ENCODE peak calls at places on chromosomes 4 and X, in six cellular contexts. F, R, J, C, Y and V are unnamed samples.

GRCh38 chr4:169249214-169249973 is 21.4 kb downstream of the SH3RF1 start:
- DNase-seq in F (peak), R (no peak), J (no peak), C (no peak), Y (no peak), V (peak)

GRCh38 chr4:8468746-8469535 is 28.4 kb downstream of the TRMT44 start:
- DNase-seq in F (peak), R (peak), J (peak), C (peak), Y (peak), V (peak)

GRCh38 chr4:99986792-99987191 is 36.7 kb upstream of the H2AZ1 start:
- DNase-seq in F (no peak), R (no peak), J (no peak), C (peak), Y (no peak), V (no peak)

GRCh38 chrX:154123241-154124219 is 20.5 kb upstream of the OPN1LW start:
- DNase-seq in F (peak), R (peak), J (no peak), C (no peak), Y (peak), V (peak)

GRCh38 chr4:15396157-15396800 is 31.6 kb upstream of the C1QTNF7 start:
- DNase-seq in F (peak), R (peak), J (peak), C (no peak), Y (peak), V (peak)

GRCh38 chr4:2058264-2059033 is 678 bp upstream of the NAT8L start:
- DNase-seq in F (no peak), R (peak), J (no peak), C (no peak), Y (peak), V (no peak)

GRCh38 chr4:88059781-88060180 is 52.3 kb downstream of the PKD2 start:
- DNase-seq in F (no peak), R (no peak), J (no peak), C (no peak), Y (no peak), V (no peak)

GRCh38 chr4:141569141-141569540 is 67.2 kb upstream of the IL15 start:
- DNase-seq in F (no peak), R (no peak), J (no peak), C (no peak), Y (no peak), V (peak)

GRCh38 chr4:110636677-110637407 is 14.0 kb upstream of the PITX2 start:
- DNase-seq in F (no peak), R (no peak), J (no peak), C (no peak), Y (no peak), V (peak)

GRCh38 chr4:54543088-54543795 is 114.5 kb upstream of the KIT start:
- DNase-seq in F (no peak), R (no peak), J (no peak), C (no peak), Y (no peak), V (no peak)

GRCh38 chr4:4861592-4862551 is 2.4 kb downstream of the MSX1 start:
- DNase-seq in F (no peak), R (no peak), J (no peak), C (no peak), Y (no peak), V (no peak)

GRCh38 chr4:142697303-142697702 is 148.8 kb downstream of the INPP4B start:
- DNase-seq in F (no peak), R (no peak), J (no peak), C (no peak), Y (no peak), V (no peak)

GRCh38 chr4:77074961-77075855 is 581 bp downstream of the CCNI start:
- DNase-seq in F (peak), R (peak), J (peak), C (no peak), Y (peak), V (no peak)

GRCh38 chrX:72245461-72246089 is 6.7 kb upstream of the ERCC6L start:
- DNase-seq in F (peak), R (peak), J (no peak), C (no peak), Y (peak), V (peak)

GRCh38 chr4:82099863-82100579 is 273.8 kb downstream of the HNRNPD start:
- DNase-seq in F (no peak), R (no peak), J (no peak), C (no peak), Y (no peak), V (no peak)
- TF ChIP-seq EP300 in F (no peak), R (no peak), J (no peak), C (no peak), Y (no peak), V (no peak)

DNA sequence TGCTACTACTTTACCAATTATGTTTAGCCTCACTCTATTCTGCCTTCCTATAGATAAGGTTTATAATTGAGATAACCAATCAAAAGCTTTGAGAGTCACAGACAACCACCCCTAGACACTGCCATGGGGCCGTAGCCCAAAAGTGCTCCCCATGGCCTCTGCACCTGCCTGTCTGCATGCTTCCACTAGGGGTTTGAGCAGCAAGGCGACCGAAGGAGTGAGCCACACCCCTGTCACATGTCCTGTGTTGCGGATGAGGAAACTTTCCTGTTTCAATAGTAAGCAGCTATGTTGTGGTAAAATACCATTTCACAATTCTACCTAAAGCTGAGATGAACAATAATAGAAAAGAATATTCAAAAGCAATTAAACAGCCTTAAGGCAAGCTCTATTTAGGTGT is 856.0 kb upstream of the FRG1 start:
- DNase-seq in F (no peak), R (no peak), J (no peak), C (no peak), Y (no peak), V (peak)
- TF ChIP-seq RFX5 in F (no peak), R (no peak), J (no peak), C (no peak), Y (no peak), V (no peak)

DNA sequence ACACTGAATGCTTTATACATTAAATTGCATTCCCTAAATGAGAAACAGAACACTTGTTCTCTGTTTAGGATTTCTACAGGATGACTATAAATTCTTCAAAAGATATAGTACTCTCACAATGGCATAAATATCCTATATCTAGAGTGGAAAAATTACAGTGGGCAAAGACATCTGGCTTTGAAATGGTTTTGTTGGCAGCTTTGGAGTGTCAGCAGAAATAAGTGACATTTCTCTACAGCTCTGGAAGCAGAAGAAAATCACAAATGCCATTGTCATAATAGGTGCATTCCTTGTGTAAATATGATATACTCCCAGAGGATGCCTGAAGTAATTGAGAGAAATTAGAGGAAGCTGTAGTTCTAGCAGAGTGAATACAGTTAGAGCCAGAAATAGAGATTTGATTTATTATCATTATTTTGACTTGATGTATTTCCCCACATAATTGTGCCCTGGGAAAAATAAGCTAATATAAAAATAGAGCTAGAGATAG is 95.9 kb upstream of the GALNTL6 start:
- DNase-seq in F (no peak), R (no peak), J (no peak), C (no peak), Y (no peak), V (no peak)
- TF ChIP-seq EP300 in F (no peak), R (no peak), J (no peak), C (no peak), Y (no peak), V (no peak)

GRCh38 chr4:94623507-94623906 is 134.2 kb upstream of the BMPR1B start:
- DNase-seq in F (no peak), R (no peak), J (no peak), C (no peak), Y (no peak), V (peak)

GRCh38 chr4:94626942-94627341 is 130.8 kb upstream of the BMPR1B start:
- DNase-seq in F (no peak), R (no peak), J (no peak), C (no peak), Y (no peak), V (no peak)

DNA sequence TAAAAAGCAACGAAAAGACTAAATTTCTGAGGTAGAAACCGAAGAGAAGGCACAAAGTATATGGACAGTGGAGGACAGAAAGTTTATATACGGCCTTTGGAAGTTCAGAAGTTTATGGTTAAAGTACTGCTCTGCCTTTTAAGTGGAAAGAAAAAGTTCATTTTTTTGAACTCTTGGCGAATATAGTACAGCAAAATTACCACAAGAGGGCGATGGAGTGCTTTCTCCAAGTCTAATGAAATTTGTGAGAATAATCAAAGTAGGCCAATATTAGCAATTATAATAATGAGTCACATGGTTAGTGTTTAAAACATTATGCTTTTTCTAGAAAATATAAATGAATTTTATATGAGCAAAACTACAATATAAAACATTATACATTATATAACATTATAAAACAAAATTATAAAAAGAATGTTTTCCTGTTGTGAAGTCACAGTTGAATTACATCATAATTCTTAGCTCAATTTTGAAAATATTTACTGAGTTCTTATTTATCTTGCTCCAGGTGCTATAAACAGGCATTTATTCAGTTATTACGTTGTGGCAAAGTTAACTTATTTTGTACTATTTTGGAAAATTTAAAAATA is 136.2 kb upstream of the BMPR1B start:
- DNase-seq in F (peak), R (peak), J (no peak), C (no peak), Y (peak), V (peak)
- TF ChIP-seq RFX5 in F (no peak), R (no peak), J (no peak), C (no peak), Y (no peak), V (no peak)